ENCODE peak calls at places on chromosomes 6 and 20, in five cellular contexts. One of them, this sample, is unnamed. For H4K20me1 and H3K36me3, the result is how much of the 10 kb centered on the place peaks cover.

GRCh38 chr6:158653577-158654354 is 3.9 kb downstream of the SYTL3 start:
- DNase-seq in GM23338: no peak
- DNase-seq in IMR-90: peak
- DNase-seq in mammary epithelial cell: no peak
- DNase-seq in GM23248: no peak
- DNase-seq in this sample: peak

GRCh38 chr6:167974644-167975344 is 22.7 kb upstream of the KIF25 start:
- DNase-seq in GM23338: no peak
- DNase-seq in IMR-90: peak
- DNase-seq in mammary epithelial cell: no peak
- DNase-seq in GM23248: no peak
- DNase-seq in this sample: no peak

GRCh38 chr6:170156448-170157375 is 134.2 kb downstream of the DLL1 start:
- DNase-seq in GM23338: no peak
- DNase-seq in IMR-90: no peak
- DNase-seq in mammary epithelial cell: no peak
- DNase-seq in GM23248: no peak
- DNase-seq in this sample: no peak

GRCh38 chr20:51661609-51662178 is 106.5 kb downstream of the ATP9A start:
- DNase-seq in GM23338: no peak
- DNase-seq in IMR-90: peak
- DNase-seq in mammary epithelial cell: peak
- DNase-seq in GM23248: peak
- DNase-seq in this sample: peak

GRCh38 chr6:16684195-16684689 is 77.0 kb downstream of the ATXN1 start:
- DNase-seq in GM23338: no peak
- DNase-seq in IMR-90: no peak
- DNase-seq in mammary epithelial cell: peak
- DNase-seq in GM23248: no peak
- DNase-seq in this sample: peak

GRCh38 chr20:41329435-41330342 is 10.9 kb upstream of the LPIN3 start:
- DNase-seq in GM23338: no peak
- DNase-seq in IMR-90: peak
- DNase-seq in mammary epithelial cell: peak
- DNase-seq in GM23248: peak
- DNase-seq in this sample: peak

GRCh38 chr6:106872044-106872443 is 102.5 kb downstream of the CD24 start:
- DNase-seq in GM23338: no peak
- DNase-seq in IMR-90: no peak
- DNase-seq in mammary epithelial cell: peak
- DNase-seq in GM23248: peak
- DNase-seq in this sample: no peak

GRCh38 chr6:110340566-110340965 is 17.6 kb downstream of the METTL24 start:
- DNase-seq in GM23338: no peak
- DNase-seq in IMR-90: no peak
- DNase-seq in mammary epithelial cell: no peak
- DNase-seq in GM23248: no peak
- DNase-seq in this sample: no peak

GRCh38 chr20:37347891-37348642 is 2.1 kb downstream of the SRC start:
- DNase-seq in GM23338: no peak
- DNase-seq in IMR-90: no peak
- DNase-seq in mammary epithelial cell: no peak
- DNase-seq in GM23248: peak
- DNase-seq in this sample: no peak

GRCh38 chr6:3627501-3627900 is 124.0 kb downstream of the PXDC1 start:
- DNase-seq in GM23338: no peak
- DNase-seq in IMR-90: no peak
- DNase-seq in mammary epithelial cell: no peak
- DNase-seq in GM23248: no peak
- DNase-seq in this sample: no peak

DNA sequence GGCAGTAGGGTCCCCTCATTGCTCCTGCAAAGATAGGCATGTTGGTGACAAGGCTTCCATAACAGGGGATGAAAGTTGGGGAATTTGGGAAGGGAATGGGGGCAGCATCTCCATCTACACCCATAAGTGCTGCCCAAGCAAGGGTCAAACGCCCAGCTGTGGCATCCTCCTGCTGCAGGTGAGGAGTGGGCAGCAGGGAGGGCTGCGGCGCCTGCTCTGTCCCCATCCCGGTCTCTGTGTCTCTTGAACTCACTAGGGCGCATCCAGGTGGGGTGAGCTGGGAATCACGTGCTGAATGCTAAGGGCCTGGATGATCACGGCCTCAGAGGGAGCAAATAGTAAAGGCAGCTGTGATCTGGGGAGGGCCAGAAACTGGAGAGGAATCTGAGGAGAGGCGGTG is 9.1 kb downstream of the MICA start:
- DNase-seq in GM23338: no peak
- DNase-seq in IMR-90: no peak
- DNase-seq in mammary epithelial cell: no peak
- DNase-seq in GM23248: no peak
- DNase-seq in this sample: no peak
- H4K20me1 ChIP-seq in GM23338: under half
- H4K20me1 ChIP-seq in IMR-90: under half
- H4K20me1 ChIP-seq in mammary epithelial cell: under half
- H4K20me1 ChIP-seq in GM23248: under half
- H4K20me1 ChIP-seq in this sample: half or more

GRCh38 chr6:63672582-63673129 is 37.1 kb downstream of the PHF3 start:
- DNase-seq in GM23338: no peak
- DNase-seq in IMR-90: no peak
- DNase-seq in mammary epithelial cell: no peak
- DNase-seq in GM23248: no peak
- DNase-seq in this sample: no peak

GRCh38 chr6:63674635-63675034 is 39.0 kb downstream of the PHF3 start:
- DNase-seq in GM23338: no peak
- DNase-seq in IMR-90: no peak
- DNase-seq in mammary epithelial cell: no peak
- DNase-seq in GM23248: no peak
- DNase-seq in this sample: no peak

GRCh38 chr6:63673692-63674091 is 38.1 kb downstream of the PHF3 start:
- DNase-seq in GM23338: no peak
- DNase-seq in IMR-90: no peak
- DNase-seq in mammary epithelial cell: no peak
- DNase-seq in GM23248: no peak
- DNase-seq in this sample: no peak

GRCh38 chr6:63675138-63675537 is 39.5 kb downstream of the PHF3 start:
- DNase-seq in GM23338: no peak
- DNase-seq in IMR-90: no peak
- DNase-seq in mammary epithelial cell: no peak
- DNase-seq in GM23248: no peak
- DNase-seq in this sample: no peak

DNA sequence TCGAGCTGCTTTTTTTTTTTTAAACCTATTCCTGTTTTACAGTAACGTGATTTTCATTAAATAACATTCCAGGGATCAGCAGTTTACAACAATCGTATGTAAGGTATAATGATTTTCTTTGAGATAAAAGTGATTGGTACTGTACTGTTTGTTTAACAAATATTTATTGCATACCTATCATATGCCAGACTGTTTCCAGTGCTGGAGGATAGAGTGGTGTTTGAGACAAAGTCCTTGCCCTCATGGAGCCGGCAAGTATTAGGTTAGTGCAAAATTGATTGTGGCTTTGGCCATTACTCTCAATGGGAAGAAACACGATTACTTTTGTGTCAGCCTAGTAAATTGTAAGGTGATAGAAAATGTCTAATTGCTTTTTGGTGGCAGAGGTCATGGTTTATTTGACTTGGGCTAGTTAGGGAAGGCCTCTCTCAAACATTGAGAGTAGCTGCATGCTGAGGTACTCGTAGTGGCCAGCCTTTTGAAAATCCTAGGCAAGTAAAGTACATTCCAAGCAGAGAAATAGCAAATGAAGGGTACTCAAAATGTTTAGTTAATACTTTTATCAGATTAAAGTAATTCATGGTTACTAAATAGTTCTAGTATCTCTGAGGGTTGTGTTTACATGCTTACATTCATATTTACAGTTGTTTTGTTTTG is 35.6 kb downstream of the PHF3 start:
- DNase-seq in GM23338: no peak
- DNase-seq in IMR-90: no peak
- DNase-seq in mammary epithelial cell: no peak
- DNase-seq in GM23248: no peak
- DNase-seq in this sample: no peak
- H3K36me3 ChIP-seq in GM23338: under half
- H3K36me3 ChIP-seq in IMR-90: under half
- H3K36me3 ChIP-seq in mammary epithelial cell: under half
- H3K36me3 ChIP-seq in GM23248: under half
- H3K36me3 ChIP-seq in this sample: under half

GRCh38 chr6:112010328-112010727 is 43.6 kb upstream of the CCN6 start:
- DNase-seq in GM23338: no peak
- DNase-seq in IMR-90: no peak
- DNase-seq in mammary epithelial cell: peak
- DNase-seq in GM23248: no peak
- DNase-seq in this sample: no peak

GRCh38 chr6:112014483-112014882 is 39.4 kb upstream of the CCN6 start:
- DNase-seq in GM23338: no peak
- DNase-seq in IMR-90: peak
- DNase-seq in mammary epithelial cell: peak
- DNase-seq in GM23248: peak
- DNase-seq in this sample: peak

GRCh38 chr6:112016335-112016734 is 37.6 kb upstream of the CCN6 start:
- DNase-seq in GM23338: no peak
- DNase-seq in IMR-90: peak
- DNase-seq in mammary epithelial cell: peak
- DNase-seq in GM23248: peak
- DNase-seq in this sample: no peak

GRCh38 chr6:112015725-112016124 is 38.2 kb upstream of the CCN6 start:
- DNase-seq in GM23338: no peak
- DNase-seq in IMR-90: no peak
- DNase-seq in mammary epithelial cell: peak
- DNase-seq in GM23248: no peak
- DNase-seq in this sample: no peak

DNA sequence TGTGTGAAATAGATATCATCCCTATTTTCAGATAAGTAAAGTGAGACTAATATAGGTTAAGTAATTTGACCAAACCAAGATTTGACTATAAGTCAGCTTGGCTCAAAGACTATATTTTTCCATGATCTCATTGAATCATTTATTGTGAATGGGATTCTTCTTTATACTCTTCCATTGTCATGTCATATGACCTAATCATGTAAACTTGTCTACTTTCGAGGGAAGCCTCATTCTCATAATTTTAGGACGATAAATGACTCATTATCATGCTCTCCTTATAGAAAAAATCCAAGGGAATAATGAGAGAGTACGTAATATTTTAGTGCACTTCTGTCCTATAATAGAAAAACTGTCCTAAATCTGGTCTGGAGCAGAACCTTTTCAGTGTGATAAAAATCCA is 40.9 kb upstream of the CCN6 start:
- DNase-seq in GM23338: no peak
- DNase-seq in IMR-90: peak
- DNase-seq in mammary epithelial cell: no peak
- DNase-seq in GM23248: peak
- DNase-seq in this sample: peak
- H4K20me1 ChIP-seq in GM23338: under half
- H4K20me1 ChIP-seq in IMR-90: under half
- H4K20me1 ChIP-seq in mammary epithelial cell: under half
- H4K20me1 ChIP-seq in GM23248: under half
- H4K20me1 ChIP-seq in this sample: under half

DNA sequence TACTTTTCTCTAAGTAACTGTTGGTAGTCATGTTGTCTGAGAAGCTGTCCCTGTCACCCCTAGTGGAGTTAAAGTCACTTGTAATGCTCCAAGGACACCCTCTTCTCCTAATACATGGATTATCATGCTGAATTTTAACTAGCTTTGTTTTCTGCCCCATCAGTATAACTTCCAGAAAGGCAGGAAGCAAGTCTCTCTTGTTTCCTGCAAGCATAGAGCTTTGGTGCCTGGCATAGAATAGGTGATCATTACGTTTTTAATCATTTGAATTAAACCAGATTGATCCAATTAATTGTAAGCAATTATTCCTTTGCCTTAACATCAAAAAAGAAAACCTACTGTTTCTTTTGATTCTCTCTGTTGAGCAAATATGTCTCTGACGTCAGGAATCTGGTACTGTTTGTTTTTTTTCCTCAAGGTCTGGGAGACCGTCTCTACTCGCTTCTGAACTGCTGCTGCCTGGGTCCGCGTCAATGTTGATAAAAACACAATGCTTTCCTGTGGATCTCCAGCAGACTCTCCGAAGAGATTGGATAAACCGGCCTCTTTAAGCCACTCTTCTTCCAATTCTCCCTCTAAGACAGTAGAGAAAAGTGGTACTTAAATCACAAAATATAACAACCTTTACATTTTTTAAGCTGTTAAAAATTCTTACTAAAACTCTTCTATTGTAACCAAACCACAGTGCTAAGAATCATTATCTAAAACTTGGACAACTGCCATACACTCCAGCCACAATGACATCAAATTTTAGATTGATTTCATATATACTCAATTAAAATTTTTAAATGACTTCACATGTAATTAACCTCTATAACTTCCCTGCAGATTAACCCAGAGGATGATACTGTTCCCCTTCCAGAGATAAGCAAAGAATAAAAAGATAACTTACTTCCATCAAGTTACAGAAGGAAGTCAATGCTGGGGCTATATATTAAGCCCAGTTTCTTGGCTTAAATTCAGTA is 71.6 kb downstream of the ARHGAP18 start:
- DNase-seq in GM23338: no peak
- DNase-seq in IMR-90: peak
- DNase-seq in mammary epithelial cell: no peak
- DNase-seq in GM23248: no peak
- DNase-seq in this sample: peak
- H3K36me3 ChIP-seq in GM23338: under half
- H3K36me3 ChIP-seq in IMR-90: under half
- H3K36me3 ChIP-seq in mammary epithelial cell: under half
- H3K36me3 ChIP-seq in GM23248: under half
- H3K36me3 ChIP-seq in this sample: under half

GRCh38 chr20:63212393-63212730 is 3.6 kb downstream of the YTHDF1 start:
- DNase-seq in GM23338: no peak
- DNase-seq in IMR-90: no peak
- DNase-seq in mammary epithelial cell: no peak
- DNase-seq in GM23248: peak
- DNase-seq in this sample: no peak
- H4K20me1 ChIP-seq in GM23338: half or more
- H4K20me1 ChIP-seq in IMR-90: half or more
- H4K20me1 ChIP-seq in mammary epithelial cell: under half
- H4K20me1 ChIP-seq in GM23248: under half
- H4K20me1 ChIP-seq in this sample: half or more

DNA sequence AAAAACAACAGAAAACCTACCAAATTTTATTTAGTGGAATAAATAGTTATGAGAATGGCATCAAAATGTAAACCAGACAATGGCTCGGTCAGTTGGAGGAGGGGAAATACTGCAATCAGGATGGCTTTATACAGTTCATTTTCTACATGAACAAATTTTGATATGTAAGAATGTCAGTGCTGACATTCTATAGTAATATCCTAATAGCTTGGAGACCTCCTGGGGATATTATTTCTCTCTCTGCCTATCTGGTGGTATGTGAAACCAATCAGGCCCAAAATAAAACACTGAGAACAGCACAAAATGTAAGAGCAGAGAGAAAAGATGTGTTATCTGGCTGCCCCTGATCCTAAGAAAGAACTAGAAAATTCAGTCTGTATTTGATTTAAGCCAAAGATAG is 327.7 kb downstream of the UBE3D start:
- DNase-seq in GM23338: no peak
- DNase-seq in IMR-90: no peak
- DNase-seq in mammary epithelial cell: no peak
- DNase-seq in GM23248: no peak
- DNase-seq in this sample: no peak
- H3K36me3 ChIP-seq in GM23338: under half
- H3K36me3 ChIP-seq in IMR-90: under half
- H3K36me3 ChIP-seq in mammary epithelial cell: under half
- H3K36me3 ChIP-seq in GM23248: under half
- H3K36me3 ChIP-seq in this sample: under half